ENCODE peak calls at places on chromosomes 13 and 19, in six cellular contexts. F, Q, O, J, Y and M are unnamed samples.

GRCh38 chr13:28394422-28394821 is 100.5 kb downstream of the FLT1 start:
- DNase-seq in J (no peak), Y (no peak), Q (no peak), F (no peak), O (no peak), M (no peak)

GRCh38 chr13:113854238-113855011 is 9.5 kb downstream of the GAS6 start:
- DNase-seq in O (no peak), Y (peak; percentile 52), F (no peak), J (no peak), Q (no peak), M (no peak)

GRCh38 chr19:50486823-50487515 is 10.3 kb upstream of the GARIN5A start:
- DNase-seq in F (no peak), O (no peak), Q (peak; percentile 66), J (peak; percentile 97), Y (no peak), M (peak; percentile 62)

GRCh38 chr19:40907968-40908735 is 26.1 kb upstream of the CYP2A7 start:
- DNase-seq in O (no peak), J (peak; percentile 78), Q (no peak), Y (peak; percentile 80), F (no peak), M (no peak)

GRCh38 chr19:2059422-2060201 is 8.6 kb upstream of the MKNK2 start:
- DNase-seq in F (no peak), O (no peak), Q (peak; percentile 85), J (no peak), Y (no peak), M (peak; percentile 94)

GRCh38 chr19:29004796-29005195 is 208.2 kb downstream of the UQCRFS1 start:
- DNase-seq in Q (no peak), Y (no peak), J (no peak), O (no peak), F (no peak), M (no peak)

GRCh38 chr13:32829269-32829668 is 187.0 kb upstream of the KL start:
- DNase-seq in Y (no peak), Q (no peak), O (peak; percentile 46), F (no peak), J (no peak), M (no peak)

GRCh38 chr13:112781881-112782361 is 92.1 kb downstream of the ATP11A start:
- DNase-seq in F (no peak), O (no peak), Y (no peak), J (no peak), Q (peak; percentile 58), M (peak; percentile 30)

GRCh38 chr19:8575467-8575997 is 1.7 kb downstream of the MYO1F start:
- DNase-seq in F (no peak), J (peak; percentile 77), O (no peak), Y (no peak), Q (no peak), M (no peak)

GRCh38 chr13:114194853-114195252 is 15.8 kb downstream of the CFAP97D2 start:
- DNase-seq in Q (no peak), F (no peak), O (no peak), J (no peak), Y (no peak), M (no peak)

GRCh38 chr13:27619093-27619705 is 1.1 kb downstream of the LNX2 start:
- DNase-seq in Y (no peak), O (no peak), F (no peak), J (no peak), Q (no peak), M (peak; percentile 68)

GRCh38 chr19:50378169-50378862 is 2.1 kb downstream of the NR1H2 start:
- DNase-seq in F (no peak), Q (no peak), J (no peak), O (no peak), Y (no peak), M (no peak)

GRCh38 chr13:37364024-37364423 is 234.5 kb downstream of the POSTN start:
- DNase-seq in Y (no peak), J (no peak), O (no peak), F (no peak), Q (no peak), M (no peak)

GRCh38 chr19:29610213-29610573 is 4.1 kb downstream of the POP4 start:
- DNase-seq in Y (peak; percentile 45), J (no peak), O (no peak), F (no peak), Q (no peak), M (no peak)

GRCh38 chr19:12838182-12838890 is at the start of gene MAST1:
- DNase-seq in Q (peak; percentile 24), J (peak; percentile 80), F (no peak), Y (no peak), O (no peak), M (no peak)

GRCh38 chr13:43132228-43132627 is 108.8 kb downstream of the DNAJC15 start:
- DNase-seq in Y (no peak), J (peak; percentile 87), O (peak; percentile 47), F (no peak), Q (no peak), M (no peak)

GRCh38 chr19:19721896-19722295 is 11.0 kb downstream of the ZNF14 start:
- DNase-seq in J (no peak), Y (no peak), O (no peak), Q (no peak), F (no peak), M (no peak)

GRCh38 chr19:17294051-17294891 is 9.0 kb downstream of the ABHD8 start:
- DNase-seq in J (peak; percentile 82), Q (no peak), F (no peak), Y (peak; percentile 66), O (no peak), M (no peak)
- TF ChIP-seq CTCF in J (no peak), Q (no peak), F (no peak), Y (no peak), O (no peak), M (no peak)

GRCh38 chr13:20848944-20849343 is 53.6 kb downstream of the XPO4 start:
- DNase-seq in J (no peak), O (no peak), Y (no peak), Q (no peak), F (no peak), M (no peak)

GRCh38 chr13:20847298-20847697 is 55.2 kb downstream of the XPO4 start:
- DNase-seq in Y (no peak), O (no peak), F (no peak), J (peak; percentile 33), Q (no peak), M (no peak)

GRCh38 chr13:20840590-20840989 is 62.0 kb downstream of the XPO4 start:
- DNase-seq in O (no peak), Q (no peak), F (no peak), J (no peak), Y (no peak), M (no peak)

GRCh38 chr13:20848203-20848602 is 54.3 kb downstream of the XPO4 start:
- DNase-seq in Q (no peak), O (no peak), J (no peak), Y (no peak), F (no peak), M (no peak)

DNA sequence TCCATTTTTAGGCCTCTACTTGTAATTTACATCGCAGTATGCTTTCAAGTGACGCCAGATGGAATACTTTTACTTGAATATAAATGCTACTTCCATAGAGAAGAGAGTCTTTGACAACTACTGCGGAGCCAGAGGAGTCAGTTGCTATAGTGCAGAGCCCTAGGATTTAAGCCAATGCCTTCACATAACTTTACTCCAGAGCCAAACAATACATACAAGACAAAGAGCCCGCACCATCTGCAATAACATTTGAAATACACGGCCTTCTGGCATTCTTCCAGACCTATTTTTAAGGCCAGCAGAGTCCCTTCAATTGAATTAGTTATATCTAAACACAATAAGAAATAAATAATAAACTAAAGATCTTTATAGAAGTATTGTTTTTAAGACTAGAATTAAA is 59.4 kb downstream of the XPO4 start:
- DNase-seq in O (no peak), J (no peak), Y (no peak), Q (no peak), F (no peak), M (no peak)
- H3K27ac ChIP-seq in O (no peak overlapping the region), J (no peak overlapping the region), Y (no peak overlapping the region), Q (peak overlapping the region; percentile 7), F (no peak overlapping the region), M (no peak overlapping the region)

DNA sequence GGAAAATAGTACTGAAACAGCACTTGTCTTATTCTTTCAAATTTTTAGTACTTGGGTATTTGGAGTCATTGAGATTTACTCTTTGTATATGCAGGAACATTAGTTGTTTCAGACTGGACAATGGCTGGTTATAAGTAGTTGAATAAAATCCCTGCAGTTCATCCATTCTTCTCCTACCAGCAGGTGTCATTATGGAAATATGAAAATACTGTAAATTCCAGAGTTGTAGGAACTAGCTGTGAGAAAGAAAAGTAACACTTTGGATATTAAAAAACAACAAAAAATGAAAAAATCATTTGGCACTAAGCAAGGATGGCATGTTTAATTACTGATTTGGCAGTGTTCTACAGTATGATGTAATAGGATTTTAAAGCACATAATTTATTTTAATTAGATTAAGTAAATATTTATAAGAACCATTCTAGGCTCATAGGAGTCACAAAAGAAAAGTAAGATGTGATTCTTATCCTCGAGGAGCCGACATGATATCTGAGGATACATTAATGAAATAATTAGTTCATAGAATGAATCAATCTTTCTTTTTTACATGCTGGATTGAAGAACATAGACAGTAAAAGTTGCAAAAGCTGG is 155.3 kb downstream of the KCNRG start:
- DNase-seq in Y (no peak), Q (no peak), O (no peak), F (no peak), J (no peak), M (no peak)
- TF ChIP-seq CTCF in Y (no peak), Q (peak; percentile 31), O (peak; percentile 52), F (peak; percentile 36), J (no peak), M (no peak)

DNA sequence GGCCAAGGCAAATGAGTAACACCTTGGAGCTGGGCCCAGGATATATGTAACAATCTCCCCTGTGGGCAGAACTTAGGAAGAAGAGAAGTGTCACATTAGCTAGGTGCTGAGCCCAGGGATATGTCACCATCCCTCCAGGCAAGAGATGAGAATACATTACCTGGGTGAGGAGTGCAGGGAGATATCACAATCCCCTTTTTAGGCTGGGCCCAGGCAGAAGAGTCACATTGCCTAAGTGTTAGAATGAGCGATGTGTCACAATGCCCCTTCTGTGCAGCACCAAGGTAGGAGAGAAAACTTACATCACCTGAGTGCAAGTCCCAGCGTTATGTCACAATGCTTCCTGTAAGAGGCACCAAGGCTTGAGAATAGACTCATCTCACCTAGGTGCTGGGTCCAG is 60.3 kb downstream of the ZNF726 start:
- DNase-seq in F (no peak), J (no peak), Y (no peak), Q (no peak), O (no peak), M (no peak)
- H3K27ac ChIP-seq in F (no peak overlapping the region), J (no peak overlapping the region), Y (no peak overlapping the region), Q (no peak overlapping the region), O (no peak overlapping the region), M (no peak overlapping the region)

DNA sequence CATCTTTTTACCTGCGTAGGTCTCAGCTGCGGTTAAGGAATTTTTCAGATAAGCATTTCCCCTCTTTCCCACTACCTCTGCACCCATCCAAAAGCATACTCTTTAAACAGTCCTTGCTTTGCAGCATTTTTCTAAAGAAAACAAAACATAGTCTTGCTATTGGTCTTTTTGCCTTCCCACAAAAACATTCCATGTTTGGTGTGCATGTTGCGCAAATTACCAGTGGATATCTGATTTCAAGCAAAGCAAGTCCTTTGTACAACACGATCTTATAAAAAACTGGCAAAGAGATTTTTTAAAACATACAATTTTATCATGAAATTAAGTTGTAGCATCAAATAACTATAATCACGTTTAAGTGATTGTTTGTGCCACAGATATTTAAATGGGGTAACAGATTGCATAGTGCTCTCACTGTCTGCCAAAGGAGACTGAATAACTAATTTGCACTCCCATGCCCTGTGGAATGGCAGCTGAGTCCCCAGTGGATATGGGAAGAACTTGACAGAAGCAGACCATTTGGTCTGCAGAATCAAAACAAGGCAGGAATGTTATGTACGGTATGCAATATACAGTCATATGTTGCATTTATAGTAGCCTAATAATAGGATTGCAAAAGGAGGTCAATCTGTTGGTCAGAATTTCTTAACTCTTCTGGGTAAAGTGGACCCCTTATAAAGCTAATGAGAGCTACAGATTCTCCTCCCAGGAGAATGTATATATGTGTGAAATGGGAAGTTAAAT is 285.7 kb downstream of the TBC1D4 start:
- DNase-seq in Y (no peak), O (no peak), J (no peak), F (no peak), Q (no peak), M (no peak)
- TF ChIP-seq CTCF in Y (no peak), O (no peak), J (no peak), F (no peak), Q (no peak), M (no peak)